ENCODE peak calls at places on chromosomes 13 and 19, in six cellular contexts. K, T, M, Z, G and A are unnamed samples.
A peak's percentile ranks its signal among the peaks of the same experiment; 100 is the strongest.

GRCh38 chr19:32677657-32678056 is 2.0 kb downstream of the RGS9BP start:
- DNase-seq in K (no peak), T (no peak), G (peak; percentile 71), M (no peak), Z (no peak), A (peak; percentile 92)

GRCh38 chr19:50626796-50627195 is 12.9 kb downstream of the SYT3 start:
- DNase-seq in G (no peak), K (no peak), Z (no peak), M (no peak), T (no peak), A (no peak)

GRCh38 chr13:25429466-25429865 is 57.7 kb downstream of the ATP8A2 start:
- DNase-seq in T (no peak), M (no peak), Z (no peak), G (no peak), K (no peak), A (no peak)

GRCh38 chr19:9986787-9987281 is 23.5 kb downstream of the COL5A3 start:
- DNase-seq in G (no peak), M (peak; percentile 59), T (no peak), Z (peak; percentile 74), K (no peak), A (no peak)

GRCh38 chr19:33096005-33096404 is 15.0 kb downstream of the GPATCH1 start:
- DNase-seq in T (peak; percentile 37), Z (no peak), K (no peak), G (no peak), M (no peak), A (no peak)

GRCh38 chr13:99263386-99263785 is 5.2 kb upstream of the GPR18 start:
- DNase-seq in Z (no peak), M (no peak), T (no peak), K (no peak), G (no peak), A (no peak)

GRCh38 chr19:42277821-42278809 is 9.1 kb downstream of the CIC start:
- DNase-seq in G (no peak), K (no peak), T (peak; percentile 69), Z (no peak), M (no peak), A (peak; percentile 50)

GRCh38 chr13:21326155-21327030 is 132.7 kb downstream of the ZDHHC20 start:
- DNase-seq in T (peak; percentile 25), Z (no peak), K (no peak), M (no peak), G (peak; percentile 52), A (no peak)

GRCh38 chr19:51709575-51709974 is 14.2 kb downstream of the HAS1 start:
- DNase-seq in Z (no peak), T (no peak), K (no peak), G (no peak), M (no peak), A (no peak)

GRCh38 chr19:1252818-1253513 is 4.6 kb downstream of the MIDN start:
- DNase-seq in Z (peak; percentile 91), T (peak; percentile 93), G (peak; percentile 65), M (peak; percentile 95), K (peak; percentile 52), A (peak; percentile 80)

GRCh38 chr13:107367258-107367657 is 799.3 kb upstream of the ARGLU1 start:
- DNase-seq in T (no peak), Z (no peak), M (no peak), K (no peak), G (no peak), A (no peak)

GRCh38 chr13:49443327-49443688 is 556 bp downstream of the CAB39L start:
- DNase-seq in Z (no peak), K (no peak), T (no peak), M (no peak), G (no peak), A (peak; percentile 53)

GRCh38 chr19:28961772-28962500 is 251.0 kb downstream of the UQCRFS1 start:
- DNase-seq in M (no peak), K (no peak), G (no peak), Z (no peak), T (no peak), A (no peak)

GRCh38 chr13:41496420-41497234 is 39.3 kb downstream of the RGCC start:
- DNase-seq in G (peak; percentile 51), K (no peak), M (no peak), Z (no peak), T (no peak), A (no peak)

GRCh38 chr19:40689339-40690049 is 957 bp downstream of the NUMBL start:
- DNase-seq in M (peak; percentile 43), G (peak; percentile 46), T (no peak), Z (peak; percentile 43), K (no peak), A (peak; percentile 63)

GRCh38 chr13:100904293-100904976 is 229.8 kb upstream of the TMTC4 start:
- DNase-seq in G (peak; percentile 74), M (no peak), Z (no peak), T (no peak), K (no peak), A (no peak)

GRCh38 chr13:97333983-97334382 is 100.0 kb upstream of the RAP2A start:
- DNase-seq in G (no peak), K (no peak), Z (no peak), M (no peak), T (no peak), A (no peak)

GRCh38 chr13:33184131-33184485 is 101.4 kb downstream of the STARD13 start:
- DNase-seq in K (no peak), Z (no peak), G (peak; percentile 54), T (no peak), M (no peak), A (no peak)
- H3K27ac ChIP-seq in K (no peak overlapping the region), Z (no peak overlapping the region), G (no peak overlapping the region), T (no peak overlapping the region), M (no peak overlapping the region), A (peak overlapping the region; percentile 10)

GRCh38 chr13:113445791-113446487 is 7.3 kb downstream of the ADPRHL1 start:
- DNase-seq in M (no peak), G (no peak), K (no peak), Z (no peak), T (no peak), A (peak; percentile 31)

GRCh38 chr13:113443991-113444390 is 9.3 kb downstream of the ADPRHL1 start:
- DNase-seq in K (no peak), G (no peak), M (no peak), Z (no peak), T (no peak), A (no peak)

GRCh38 chr13:113447596-113447995 is 5.7 kb downstream of the ADPRHL1 start:
- DNase-seq in Z (no peak), G (no peak), M (no peak), K (no peak), T (no peak), A (no peak)

GRCh38 chr13:113448545-113448884 is 4.8 kb downstream of the ADPRHL1 start:
- DNase-seq in G (peak; percentile 40), K (no peak), Z (peak; percentile 45), M (no peak), T (no peak), A (no peak)

DNA sequence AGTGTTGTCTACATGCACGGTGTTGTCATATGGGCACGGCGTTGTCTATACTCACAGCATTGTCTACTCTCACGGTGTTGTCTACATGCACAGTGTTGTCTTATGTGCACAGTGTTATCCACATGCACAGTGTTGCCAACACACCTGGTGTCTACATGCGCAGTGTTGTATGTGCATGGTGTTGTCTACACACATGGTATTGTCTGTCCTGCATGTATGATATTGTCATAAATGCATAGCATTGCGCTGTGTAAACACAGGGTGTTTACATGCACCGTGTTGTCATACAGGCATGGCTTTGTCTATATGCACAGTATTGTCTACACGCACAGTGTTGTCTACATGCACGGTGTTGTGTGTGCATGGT is 6.8 kb downstream of the ADPRHL1 start:
- DNase-seq in G (no peak), T (no peak), K (no peak), Z (no peak), M (no peak), A (no peak)
- H3K4me1 ChIP-seq in G (no peaks in the 10 kb centered on the region), T (peaks cover 5% of the 10 kb centered on the region), K (no peaks in the 10 kb centered on the region), Z (peaks cover 27% of the 10 kb centered on the region), M (no peaks in the 10 kb centered on the region), A (no peaks in the 10 kb centered on the region)

GRCh38 chr19:13006431-13007281 is 11.4 kb downstream of the NFIX start:
- DNase-seq in Z (peak; percentile 81), K (no peak), T (no peak), M (no peak), G (no peak), A (no peak)
- H3K4me3 ChIP-seq in Z (peak overlapping the region; percentile 57), K (no peak overlapping the region), T (no peak overlapping the region), M (peak overlapping the region; percentile 30), G (no peak overlapping the region), A (no peak overlapping the region)

GRCh38 chr13:26557393-26558073 is at the start of gene WASF3:
- DNase-seq in T (peak; percentile 92), G (peak; percentile 97), Z (peak; percentile 95), K (no peak), M (peak; percentile 90), A (peak; percentile 98)
- H3K27ac ChIP-seq in T (no peak within 1 kb of the TSS), G (no peak within 1 kb of the TSS), Z (peak within 1 kb of the TSS; percentile 58), K (no peak within 1 kb of the TSS), M (peak within 1 kb of the TSS; percentile 69), A (peak within 1 kb of the TSS; percentile 39)

DNA sequence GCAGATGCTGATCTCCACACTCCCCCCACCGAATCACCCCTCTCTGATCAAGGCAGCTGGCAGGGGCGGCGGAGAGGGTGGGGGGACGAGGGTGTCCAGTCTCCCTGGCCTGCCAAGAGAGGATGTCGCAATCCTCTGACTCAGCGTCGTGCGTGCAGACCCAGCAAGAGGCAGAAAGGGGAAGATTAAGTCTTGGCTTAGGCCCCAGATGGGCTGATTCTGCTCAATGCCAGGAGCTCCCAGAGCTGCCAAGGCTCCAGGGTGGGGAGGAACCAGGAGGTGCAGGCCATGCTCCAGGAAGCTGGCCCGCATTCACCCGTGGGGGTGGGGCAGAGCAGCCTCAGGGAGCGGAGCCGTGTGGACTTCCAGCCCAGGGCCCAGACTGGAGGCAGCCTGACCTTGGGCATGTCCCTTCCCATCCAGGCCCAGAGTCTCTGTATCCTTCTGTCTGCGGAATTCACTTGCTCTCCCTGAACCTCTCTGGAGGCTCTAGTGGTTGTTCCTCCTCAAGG is 6.6 kb upstream of the BCL3 start:
- DNase-seq in Z (peak; percentile 98), M (peak; percentile 99), T (peak; percentile 99), K (no peak), G (peak; percentile 78), A (peak; percentile 89)
- H3K4me1 ChIP-seq in Z (peaks cover 46% of the 10 kb centered on the region), M (peaks cover 41% of the 10 kb centered on the region), T (peaks cover 35% of the 10 kb centered on the region), K (no peaks in the 10 kb centered on the region), G (peaks cover 3% of the 10 kb centered on the region), A (peaks cover 27% of the 10 kb centered on the region)

DNA sequence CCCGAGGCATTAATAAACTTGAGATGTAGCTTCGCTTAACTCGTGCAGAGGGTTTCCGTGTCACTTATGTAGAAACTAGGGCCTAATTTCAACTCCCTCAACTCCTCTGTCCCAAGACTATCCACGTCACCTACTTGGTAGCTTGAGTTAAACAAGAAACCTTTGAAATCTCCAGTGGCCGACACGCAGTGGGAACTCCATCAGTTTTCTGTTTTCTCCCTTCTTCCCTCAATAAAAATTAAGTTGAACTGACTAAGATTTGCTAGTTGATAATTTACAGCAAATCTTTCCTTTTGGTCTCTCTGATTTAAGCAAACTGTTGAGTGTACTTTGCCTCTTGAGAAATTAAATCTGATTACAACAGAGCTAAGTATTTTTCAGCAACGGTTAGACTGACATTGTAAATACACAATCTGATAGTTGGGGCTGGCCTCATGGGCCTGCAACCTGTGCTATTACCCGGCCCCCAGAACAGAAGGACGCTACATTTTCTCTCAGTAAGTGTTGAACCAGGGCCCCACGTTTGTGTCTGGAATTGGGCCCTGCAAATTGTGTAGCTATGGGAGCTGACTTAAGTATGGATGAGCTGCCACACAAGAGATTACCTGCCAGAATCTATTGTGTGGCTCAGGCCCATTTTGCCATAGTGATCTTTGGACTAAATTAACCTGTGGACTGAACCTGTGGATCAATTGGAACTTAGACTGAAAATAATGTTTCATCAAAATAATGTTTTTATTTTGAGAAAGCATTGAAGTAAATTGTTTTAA is 692 bp upstream of the ESD start:
- DNase-seq in Z (no peak), K (no peak), G (no peak), T (no peak), M (no peak), A (peak; percentile 22)
- H3K4me3 ChIP-seq in Z (peak overlapping the region; percentile 96), K (peak overlapping the region; percentile 85), G (no peak overlapping the region), T (peak overlapping the region; percentile 72), M (peak overlapping the region; percentile 76), A (peak overlapping the region; percentile 89)

GRCh38 chr13:46664195-46664594 is 111.2 kb downstream of the LRCH1 start:
- DNase-seq in T (no peak), M (no peak), G (no peak), K (no peak), Z (no peak), A (no peak)
- H3K27ac ChIP-seq in T (no peak overlapping the region), M (no peak overlapping the region), G (no peak overlapping the region), K (no peak overlapping the region), Z (no peak overlapping the region), A (no peak overlapping the region)